ENCODE peak calls at places on chromosomes 7 and 10, in eight cellular contexts. U is stimulated activated naive B cell treated with anti-CD40 and anti-IgM and Interleukin-4, amounts not matched to agents 10 μg/mL and 1 μg/mL and 100 μg/mL, for 72 hours; Q is GM03348; P is LoVo; C is islet precursor cell; S is astrocyte of the spinal cord; E is NCI-H2081; N is esophagus muscularis mucosa. G is an unnamed sample.

GRCh38 chr7:55555160-55555559 is 17.1 kb downstream of the VOPP1 start:
- DNase-seq in U (no peak), Q (no peak), P (no peak), C (peak; percentile 26), S (no peak), E (no peak), N (no peak), G (peak; percentile 59)

GRCh38 chr7:10128748-10129147 is 844.9 kb upstream of the PHF14 start:
- DNase-seq in U (no peak), Q (no peak), P (no peak), C (no peak), S (peak; percentile 1), E (no peak), N (no peak), G (no peak)

GRCh38 chr7:79998343-79998742 is 136.3 kb upstream of the GNAI1 start:
- DNase-seq in U (no peak), Q (peak; percentile 17), P (no peak), C (no peak), S (no peak), E (no peak), N (no peak), G (no peak)

GRCh38 chr10:1932617-1933016 is 195.3 kb upstream of the ADARB2 start:
- DNase-seq in U (no peak), Q (no peak), P (no peak), C (no peak), S (no peak), E (no peak), N (no peak), G (no peak)

GRCh38 chr10:21166557-21167287 is 269.6 kb upstream of the NEBL start:
- DNase-seq in U (no peak), Q (no peak), P (peak; percentile 45), C (no peak), S (no peak), E (no peak), N (no peak), G (no peak)

GRCh38 chr7:82185443-82185842 is 258.1 kb downstream of the CACNA2D1 start:
- DNase-seq in U (no peak), Q (no peak), P (no peak), C (no peak), S (no peak), E (no peak), N (no peak), G (no peak)

GRCh38 chr7:135152447-135152846 is 4.6 kb downstream of the TMEM140 start:
- DNase-seq in U (no peak), Q (no peak), P (no peak), C (no peak), S (no peak), E (no peak), N (no peak), G (no peak)

GRCh38 chr7:87574630-87575029 is 26.1 kb downstream of the ABCB1 start:
- DNase-seq in U (no peak), Q (peak; percentile 6), P (peak; percentile 54), C (no peak), S (peak; percentile 60), E (no peak), N (no peak), G (no peak)

GRCh38 chr10:97279121-97279815 is 13.2 kb downstream of the ARHGAP19 start:
- DNase-seq in U (no peak), Q (no peak), P (no peak), C (peak; percentile 58), S (no peak), E (no peak), N (no peak), G (peak; percentile 37)

G was measured in ELF-1.